ENCODE peak calls at places on chromosomes 3 and 15, in six cellular contexts. F, P, B, S, W and C are unnamed samples.

GRCh38 chr3:135329479-135329878 is 534.4 kb downstream of the EPHB1 start:
- DNase-seq in F (no peak), P (no peak), B (no peak), S (no peak), W (peak), C (no peak)

GRCh38 chr3:17320266-17320665 is 422.2 kb downstream of the TBC1D5 start:
- DNase-seq in F (no peak), P (no peak), B (peak), S (no peak), W (no peak), C (no peak)

GRCh38 chr3:114152519-114153151 is 26.2 kb downstream of the DRD3 start:
- DNase-seq in F (peak), P (peak), B (peak), S (peak), W (peak), C (peak)

GRCh38 chr15:85746641-85747040 is 48.1 kb downstream of the KLHL25 start:
- DNase-seq in F (no peak), P (no peak), B (no peak), S (no peak), W (no peak), C (no peak)

GRCh38 chr3:105401254-105401653 is 34.5 kb downstream of the ALCAM start:
- DNase-seq in F (no peak), P (no peak), B (no peak), S (no peak), W (no peak), C (no peak)

GRCh38 chr15:51132384-51133139 is 37.9 kb upstream of the TNFAIP8L3 start:
- DNase-seq in F (peak), P (no peak), B (peak), S (no peak), W (peak), C (no peak)

GRCh38 chr3:63086190-63086589 is 191.9 kb upstream of the SYNPR start:
- DNase-seq in F (no peak), P (no peak), B (no peak), S (no peak), W (no peak), C (no peak)

GRCh38 chr3:68817243-68817642 is 115.1 kb downstream of the TAFA4 start:
- DNase-seq in F (no peak), P (no peak), B (no peak), S (no peak), W (no peak), C (no peak)

GRCh38 chr3:196641278-196642058 is 2.0 kb downstream of the NRROS start:
- DNase-seq in F (no peak), P (no peak), B (no peak), S (no peak), W (no peak), C (no peak)

GRCh38 chr3:52537165-52537635 is 795 bp downstream of the UQCC5 start:
- DNase-seq in F (no peak), P (no peak), B (no peak), S (no peak), W (no peak), C (no peak)

GRCh38 chr15:72272997-72273352 is 621 bp upstream of the PARP6 start:
- DNase-seq in F (no peak), P (no peak), B (no peak), S (no peak), W (no peak), C (no peak)

GRCh38 chr3:179898024-179898423 is 138.7 kb downstream of the PEX5L start:
- DNase-seq in F (peak), P (peak), B (peak), S (no peak), W (no peak), C (no peak)

GRCh38 chr3:53668872-53669271 is 174.5 kb downstream of the CACNA1D start:
- DNase-seq in F (no peak), P (no peak), B (peak), S (no peak), W (no peak), C (no peak)

GRCh38 chr3:134487406-134487805 is 1.5 kb downstream of the CEP63 start:
- DNase-seq in F (no peak), P (no peak), B (no peak), S (no peak), W (no peak), C (no peak)

GRCh38 chr3:37993067-37993809 is 2.7 kb downstream of the VILL start:
- DNase-seq in F (no peak), P (no peak), B (no peak), S (peak), W (no peak), C (peak)

GRCh38 chr15:81284256-81285031 is 39.5 kb downstream of the STARD5 start:
- DNase-seq in F (no peak), P (no peak), B (no peak), S (no peak), W (no peak), C (no peak)

GRCh38 chr15:94576889-94577533 is 345.6 kb downstream of the MCTP2 start:
- DNase-seq in F (peak), P (peak), B (peak), S (no peak), W (no peak), C (peak)

GRCh38 chr3:15873415-15873814 is 75.6 kb upstream of the ANKRD28 start:
- DNase-seq in F (no peak), P (no peak), B (no peak), S (no peak), W (no peak), C (no peak)

GRCh38 chr15:73600413-73601050 is 32.7 kb downstream of the NPTN start:
- DNase-seq in F (no peak), P (no peak), B (no peak), S (no peak), W (no peak), C (no peak)

GRCh38 chr3:30426319-30426993 is 179.9 kb upstream of the TGFBR2 start:
- DNase-seq in F (no peak), P (no peak), B (peak), S (no peak), W (peak), C (no peak)

GRCh38 chr3:2652416-2652815 is 457.8 kb downstream of the IL5RA start:
- DNase-seq in F (peak), P (no peak), B (no peak), S (no peak), W (no peak), C (no peak)

GRCh38 chr15:60647246-60647645 is 168.3 kb upstream of the ICE2 start:
- DNase-seq in F (no peak), P (no peak), B (no peak), S (no peak), W (no peak), C (no peak)

GRCh38 chr3:197750863-197751737 is 1.4 kb downstream of the FYTTD1 start:
- DNase-seq in F (no peak), P (peak), B (peak), S (peak), W (peak), C (peak)

GRCh38 chr3:123367467-123368154 is 81.3 kb downstream of the ADCY5 start:
- DNase-seq in F (no peak), P (no peak), B (no peak), S (peak), W (no peak), C (no peak)